ENCODE peak calls at places on chromosomes 1 and 21, in eight cellular contexts. L is stimulated activated CD4-positive, alpha-beta T cell treated with anti-CD3 and anti-CD28 coated beads, Interleukin-15, amount 100 ng/mL, for 1 hour; R is naive thymus-derived CD8-positive, alpha-beta T cell; S is cardiac fibroblast; T is CD4-positive, alpha-beta T cell; U is progenitor cell of endocrine pancreas; B is fibroblast of mammary gland; P is right lobe of liver. Y is an unnamed sample.
A peak's percentile ranks its signal among the peaks of the same experiment; 100 is the strongest.

GRCh38 chr1:68758666-68759209 is 261.9 kb upstream of the DEPDC1 start:
- DNase-seq in T (no peak), S (no peak), P (no peak), L (no peak), B (no peak), U (no peak), R (no peak), Y (no peak)

GRCh38 chr1:226603030-226603960 is 54.7 kb downstream of the STUM start:
- DNase-seq in P (peak; percentile 64), R (no peak), L (no peak), U (no peak), T (no peak), S (peak; percentile 78), B (peak; percentile 90), Y (peak; percentile 73)

GRCh38 chr21:46115441-46116188 is 17.7 kb downstream of the COL6A2 start:
- DNase-seq in L (no peak), S (no peak), B (peak; percentile 4), R (no peak), T (no peak), U (peak; percentile 5), P (peak; percentile 10), Y (no peak)

GRCh38 chr1:34889705-34890104 is 30.2 kb upstream of the SMIM12 start:
- DNase-seq in B (no peak), T (no peak), R (no peak), P (no peak), S (peak; percentile 9), L (no peak), U (no peak), Y (no peak)

GRCh38 chr1:153190373-153190772 is 12.9 kb upstream of the LELP1 start:
- DNase-seq in T (no peak), U (no peak), R (no peak), S (no peak), B (no peak), L (no peak), P (no peak), Y (no peak)

GRCh38 chr1:27564710-27565649 is 39.0 kb downstream of the AHDC1 start:
- DNase-seq in R (no peak), T (no peak), S (no peak), P (no peak), L (no peak), U (no peak), B (no peak), Y (no peak)

GRCh38 chr1:152983234-152983633 is 647 bp upstream of the SPRR1A start:
- DNase-seq in R (no peak), P (no peak), T (no peak), U (no peak), S (no peak), B (no peak), L (no peak), Y (no peak)

GRCh38 chr1:196059210-196059609 is 549.0 kb downstream of the KCNT2 start:
- DNase-seq in T (no peak), B (no peak), U (no peak), P (no peak), S (no peak), R (no peak), L (no peak), Y (no peak)

GRCh38 chr1:198929961-198930599 is 291.2 kb downstream of the PTPRC start:
- DNase-seq in U (no peak), R (peak; percentile 46), B (peak; percentile 49), P (no peak), T (no peak), S (peak; percentile 51), L (no peak), Y (peak; percentile 35)

GRCh38 chr1:65420590-65421340 is at the start of the genes LEPR and LEPROT:
- DNase-seq in U (no peak), T (no peak), B (no peak), P (no peak), L (no peak), R (no peak), S (no peak), Y (no peak)

GRCh38 chr1:16125483-16125882 is 30.4 kb downstream of the EPHA2 start:
- DNase-seq in L (no peak), S (no peak), B (no peak), P (no peak), R (no peak), T (no peak), U (no peak), Y (no peak)

GRCh38 chr21:43961382-43961909 is 50.7 kb upstream of the TRAPPC10 start:
- DNase-seq in L (no peak), R (no peak), B (no peak), S (no peak), U (no peak), P (no peak), T (no peak), Y (no peak)

GRCh38 chr1:158039380-158039779 is 45.9 kb downstream of the KIRREL1 start:
- DNase-seq in B (peak; percentile 59), S (no peak), L (no peak), R (no peak), U (no peak), T (no peak), P (no peak), Y (peak; percentile 24)

GRCh38 chr1:59316497-59317128 is 19.7 kb downstream of the FGGY start:
- DNase-seq in U (no peak), L (no peak), T (no peak), S (peak; percentile 36), B (no peak), P (no peak), R (no peak), Y (no peak)

GRCh38 chr1:115275216-115275615 is 62.8 kb downstream of the NGF start:
- DNase-seq in T (no peak), U (no peak), P (no peak), S (peak; percentile 22), B (peak; percentile 46), L (no peak), R (no peak), Y (peak; percentile 35)

GRCh38 chr1:98323906-98324358 is 337.6 kb upstream of the SNX7 start:
- DNase-seq in R (peak; percentile 9), P (no peak), T (no peak), S (peak; percentile 98), L (no peak), B (peak; percentile 84), U (no peak), Y (peak; percentile 98)

GRCh38 chr1:155199792-155200191 is 7.9 kb downstream of the THBS3 start:
- DNase-seq in T (no peak), U (no peak), P (no peak), S (no peak), B (no peak), R (no peak), L (no peak), Y (no peak)

GRCh38 chr1:161069201-161069685 is 448 bp downstream of the ARHGAP30 start:
- DNase-seq in P (no peak), T (no peak), B (no peak), S (no peak), U (no peak), L (no peak), R (peak; percentile 31), Y (no peak)

GRCh38 chr1:32242341-32242851 is 4.6 kb upstream of the FAM167B start:
- DNase-seq in T (no peak), S (peak; percentile 54), L (no peak), B (no peak), R (no peak), P (no peak), U (no peak), Y (peak; percentile 47)

GRCh38 chr1:25867210-25867991 is 8.1 kb downstream of the PAQR7 start:
- DNase-seq in R (no peak), L (no peak), S (no peak), P (no peak), B (no peak), U (no peak), T (no peak), Y (no peak)

Y was measured in fibroblast of pulmonary artery.